ENCODE peak calls at places on chromosomes 16 and 17, in seven cellular contexts. P is kidney epithelial cell; R is ACHN; W is T-cell; H is right cardiac atrium; L is GM12865; Z is stimulated activated CD8-positive, alpha-beta memory T cell treated with anti-CD3 and anti-CD28 coated beads, Interleukin-2, amount 100 ng/mL, for 48 hours. I is an unnamed sample.

GRCh38 chr17:32609085-32609484 is 122.3 kb downstream of the CDK5R1 start:
- DNase-seq in P (peak; percentile 14), Z (peak; percentile 48), W (peak; percentile 71), R (peak; percentile 63), H (peak; percentile 75), L (peak; percentile 74), I (no peak)

GRCh38 chr17:59838196-59838911 is 54.4 kb downstream of the TUBD1 start:
- DNase-seq in W (no peak), P (no peak), Z (no peak), L (peak; percentile 81), H (no peak), R (peak; percentile 47), I (no peak)

GRCh38 chr16:11205754-11206459 is 50.1 kb downstream of the SOCS1 start:
- DNase-seq in L (peak; percentile 67), W (no peak), H (no peak), R (no peak), P (no peak), Z (no peak), I (no peak)

GRCh38 chr17:1808649-1809048 is 21.1 kb downstream of the SMYD4 start:
- DNase-seq in Z (no peak), P (no peak), H (no peak), R (no peak), W (no peak), L (no peak), I (no peak)

GRCh38 chr16:46649571-46649970 is 28.4 kb upstream of the SHCBP1 start:
- DNase-seq in W (no peak), H (peak; percentile 74), L (no peak), P (no peak), Z (no peak), R (no peak), I (no peak)

GRCh38 chr17:66805567-66805966 is 29.4 kb upstream of the CACNG5 start:
- DNase-seq in W (no peak), Z (no peak), P (no peak), R (no peak), L (no peak), H (no peak), I (no peak)

GRCh38 chr17:57420674-57421392 is 164.5 kb downstream of the MSI2 start:
- DNase-seq in Z (no peak), P (no peak), H (no peak), W (no peak), R (no peak), L (no peak), I (no peak)

GRCh38 chr17:63706346-63707102 is 6.6 kb upstream of the LIMD2 start:
- DNase-seq in Z (no peak), W (no peak), P (no peak), R (no peak), L (no peak), H (no peak), I (no peak)

GRCh38 chr16:58665200-58665599 is 19.4 kb downstream of the SLC38A7 start:
- DNase-seq in H (no peak), P (no peak), W (no peak), R (no peak), Z (no peak), L (no peak), I (no peak)

I was measured in keratinocyte.